ENCODE peak calls at places on chromosomes 3 and 15, in six cellular contexts. J is colonic mucosa, S is lower leg skin, B is heart left ventricle, Y is GM12864, A is IMR-90. N is an unnamed sample.

GRCh38 chr15:101201411-101202174 is 50.3 kb downstream of the CHSY1 start:
- DNase-seq in A (peak), Y (no peak), J (peak), S (peak), B (peak), N (peak)

GRCh38 chr3:106452096-106452495 is 583.3 kb upstream of the CBLB start:
- DNase-seq in J (no peak), A (no peak), B (no peak), S (no peak), Y (no peak), N (no peak)

GRCh38 chr3:43907508-43907858 is 216.7 kb downstream of the ABHD5 start:
- DNase-seq in J (no peak), S (no peak), Y (peak), B (no peak), A (no peak), N (no peak)

GRCh38 chr15:87764461-87765236 is 491.9 kb downstream of the NTRK3 start:
- DNase-seq in B (no peak), Y (no peak), A (peak), S (no peak), J (no peak), N (peak)

GRCh38 chr3:11706604-11707003 is 62.9 kb upstream of the VGLL4 start:
- DNase-seq in Y (no peak), A (no peak), J (no peak), S (no peak), B (no peak), N (no peak)

GRCh38 chr3:12947504-12948369 is 106.4 kb upstream of the RPL32 start:
- DNase-seq in A (peak), S (peak), Y (no peak), B (no peak), J (peak), N (peak)

GRCh38 chr3:122785231-122785630 is 8.4 kb downstream of the HSPBAP1 start:
- DNase-seq in Y (no peak), J (no peak), S (no peak), B (no peak), A (no peak), N (no peak)

GRCh38 chr3:192573240-192573639 is 154.1 kb downstream of the FGF12 start:
- DNase-seq in J (no peak), S (no peak), A (no peak), B (no peak), Y (no peak), N (no peak)

GRCh38 chr15:67783303-67783702 is 42.0 kb upstream of the SKOR1 start:
- DNase-seq in B (no peak), J (no peak), S (no peak), Y (peak), A (no peak), N (no peak)

DNA sequence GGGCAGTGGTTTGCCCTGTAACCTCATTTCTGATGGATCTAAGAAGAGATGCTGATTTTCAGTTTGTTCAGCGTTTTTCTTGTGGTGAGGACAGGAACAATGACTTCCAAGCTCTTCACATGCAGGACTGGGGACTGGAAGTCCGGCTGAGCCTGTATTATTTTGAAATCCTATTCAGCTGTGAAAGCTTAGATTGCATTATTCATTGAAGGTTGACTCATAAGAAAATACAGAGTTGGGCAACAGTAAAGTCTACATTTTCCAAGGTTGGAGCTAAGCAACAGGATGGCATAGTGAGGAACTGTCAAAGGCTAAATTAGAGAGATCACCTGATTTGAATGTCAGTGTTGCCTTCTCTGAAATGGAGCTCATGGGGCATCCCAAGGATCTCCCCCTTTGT is 231.0 kb upstream of the FEZF2 start:
- DNase-seq in S (no peak), J (no peak), A (peak), Y (no peak), B (no peak), N (peak)
- H3K4me3 ChIP-seq in S (no peak), J (no peak), A (peak), Y (no peak), B (no peak), N (no peak)

GRCh38 chr3:29280675-29281264 is at the start of gene RBMS3:
- DNase-seq in B (peak), S (peak), A (peak), J (peak), Y (no peak), N (peak)
- TF ChIP-seq CTCF in B (peak), S (no peak), A (peak), J (no peak), Y (peak), N (peak)

GRCh38 chr3:170589113-170589512 is 3.2 kb upstream of the SLC7A14 start:
- DNase-seq in S (no peak), Y (no peak), B (no peak), A (no peak), J (no peak), N (no peak)

GRCh38 chr3:170585937-170586310 is at the start of gene SLC7A14:
- DNase-seq in A (peak), J (no peak), Y (no peak), B (no peak), S (no peak), N (peak)

GRCh38 chr3:170585008-170585936 is 603 bp downstream of the SLC7A14 start:
- DNase-seq in B (no peak), S (no peak), J (no peak), A (peak), Y (no peak), N (no peak)

GRCh38 chr3:170579646-170580045 is 6.2 kb downstream of the SLC7A14 start:
- DNase-seq in S (no peak), B (no peak), J (no peak), Y (no peak), A (no peak), N (no peak)

DNA sequence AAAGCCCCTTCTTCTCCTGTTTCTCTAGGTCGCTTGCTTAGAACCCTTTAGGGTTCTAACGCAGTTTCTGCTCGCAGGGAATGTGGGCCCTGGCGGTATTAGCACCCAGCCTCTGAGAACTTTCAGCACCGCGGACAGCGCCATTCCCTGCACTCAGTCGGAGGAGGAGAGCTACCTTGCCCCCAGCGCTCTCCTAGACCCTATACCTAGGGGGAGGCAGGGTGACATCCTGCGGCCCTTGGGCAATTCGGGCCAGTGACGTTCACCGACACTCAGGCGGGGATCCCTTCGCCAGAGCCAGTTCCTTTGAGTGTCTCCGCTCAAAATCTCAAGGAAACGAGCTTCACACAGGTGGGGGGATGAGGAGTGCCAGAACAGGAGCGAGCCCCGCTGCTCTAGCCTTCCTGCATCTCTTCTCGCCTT is 1.3 kb downstream of the SLC7A14 start:
- DNase-seq in S (peak), J (peak), A (peak), Y (no peak), B (peak), N (peak)
- H3K4me3 ChIP-seq in S (no peak), J (no peak), A (no peak), Y (no peak), B (no peak), N (no peak)

GRCh38 chr15:28921925-28922711 is 36.3 kb downstream of the APBA2 start:
- DNase-seq in S (no peak), J (no peak), B (no peak), Y (no peak), A (no peak), N (no peak)
- TF ChIP-seq CTCF in S (no peak), J (no peak), B (no peak), Y (no peak), A (peak), N (no peak)

GRCh38 chr3:114299421-114299820 is 5.6 kb downstream of the TIGIT start:
- DNase-seq in B (no peak), S (no peak), J (no peak), Y (no peak), A (no peak), N (peak)
- H3K4me3 ChIP-seq in B (no peak), S (no peak), J (no peak), Y (no peak), A (no peak), N (no peak)

N was measured in cardiac fibroblast.